ENCODE peak calls at places on chromosome 12, in seven cellular contexts. V is epithelial cell of esophagus, C is left ventricle myocardium inferior, K is tibial artery, A is astrocyte of the cerebellum, R is mammary epithelial cell, Z is OCI-LY7. G is an unnamed sample.

GRCh38 chr12:12606793-12607589 is 4.7 kb upstream of the CREBL2 start:
- DNase-seq in A (peak; percentile 87), C (no peak), R (peak; percentile 89), Z (no peak), V (peak; percentile 83), K (no peak), G (no peak)

GRCh38 chr12:3332190-3332589 is 158.8 kb upstream of the PRMT8 start:
- DNase-seq in C (no peak), V (peak; percentile 63), Z (no peak), A (no peak), K (no peak), R (peak; percentile 31), G (no peak)

GRCh38 chr12:57389033-57389432 is 41.8 kb downstream of the R3HDM2 start:
- DNase-seq in A (peak; percentile 35), Z (no peak), R (peak; percentile 83), V (peak; percentile 85), K (no peak), C (no peak), G (peak; percentile 58)

GRCh38 chr12:3523728-3524127 is 32.7 kb downstream of the PRMT8 start:
- DNase-seq in V (peak; percentile 9), K (no peak), Z (no peak), C (no peak), R (no peak), A (no peak), G (no peak)

GRCh38 chr12:132561784-132562156 is 48.6 kb downstream of the LRCOL1 start:
- DNase-seq in V (peak; percentile 32), Z (peak; percentile 48), A (no peak), C (no peak), K (no peak), R (peak; percentile 12), G (no peak)

GRCh38 chr12:116395381-116395780 is 117.9 kb upstream of the MED13L start:
- DNase-seq in V (no peak), A (no peak), C (no peak), R (no peak), K (no peak), Z (no peak), G (no peak)

GRCh38 chr12:6158263-6158662 is 33.8 kb upstream of the VWF start:
- DNase-seq in V (no peak), A (no peak), K (no peak), C (no peak), R (no peak), Z (no peak), G (no peak)

GRCh38 chr12:125134576-125134975 is 69.3 kb downstream of the AACS start:
- DNase-seq in K (no peak), Z (no peak), V (no peak), R (no peak), A (no peak), C (no peak), G (no peak)

GRCh38 chr12:1126089-1126488 is 135.1 kb downstream of the ERC1 start:
- DNase-seq in A (no peak), C (no peak), K (no peak), Z (no peak), R (no peak), V (no peak), G (no peak)

GRCh38 chr12:54378791-54379400 is 5.6 kb downstream of the ZNF385A start:
- DNase-seq in A (no peak), R (no peak), V (no peak), Z (peak; percentile 33), K (no peak), C (peak; percentile 81), G (no peak)
- H3K4me3 ChIP-seq in A (peak overlapping the region; percentile 50), R (no peak overlapping the region), V (peak overlapping the region; percentile 41), Z (peak overlapping the region; percentile 54), K (peak overlapping the region; percentile 53), C (peak overlapping the region; percentile 65), G (peak overlapping the region; percentile 58)

GRCh38 chr12:105343836-105344235 is 13.3 kb downstream of the C12orf75 start:
- DNase-seq in C (no peak), A (no peak), R (no peak), V (no peak), K (no peak), Z (no peak), G (no peak)

GRCh38 chr12:105338954-105339353 is 8.5 kb downstream of the C12orf75 start:
- DNase-seq in A (no peak), R (no peak), K (no peak), C (no peak), Z (no peak), V (no peak), G (no peak)

GRCh38 chr12:105341010-105341409 is 10.5 kb downstream of the C12orf75 start:
- DNase-seq in Z (no peak), C (no peak), K (no peak), V (peak; percentile 76), A (no peak), R (peak; percentile 40), G (no peak)

GRCh38 chr12:105347486-105347885 is 17.0 kb downstream of the C12orf75 start:
- DNase-seq in Z (no peak), K (no peak), C (no peak), A (no peak), R (no peak), V (no peak), G (no peak)

DNA sequence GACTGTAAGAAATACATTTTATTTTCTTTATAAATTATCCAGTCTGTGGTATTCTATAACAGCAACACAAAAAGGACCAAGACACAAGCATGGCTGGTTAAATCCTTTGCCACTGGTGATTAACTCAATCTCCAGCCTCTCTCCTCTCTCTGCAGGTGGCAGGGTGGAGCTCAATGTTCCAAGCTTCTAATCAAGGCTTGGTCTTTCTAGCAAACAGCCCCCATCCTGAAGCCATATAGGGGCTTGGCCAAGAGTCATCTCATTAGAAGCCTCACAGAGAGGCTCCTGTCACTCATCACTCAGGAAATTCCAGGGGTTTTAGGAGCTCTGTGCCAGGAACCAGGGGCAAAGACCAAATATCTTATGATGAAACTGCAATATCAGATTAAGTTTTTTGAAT is 12.0 kb downstream of the C12orf75 start:
- DNase-seq in Z (no peak), A (no peak), C (no peak), K (no peak), V (no peak), R (no peak), G (no peak)
- TF ChIP-seq CTCF in Z (no peak), A (no peak), C (no peak), K (no peak), V (no peak), R (no peak), G (no peak)

DNA sequence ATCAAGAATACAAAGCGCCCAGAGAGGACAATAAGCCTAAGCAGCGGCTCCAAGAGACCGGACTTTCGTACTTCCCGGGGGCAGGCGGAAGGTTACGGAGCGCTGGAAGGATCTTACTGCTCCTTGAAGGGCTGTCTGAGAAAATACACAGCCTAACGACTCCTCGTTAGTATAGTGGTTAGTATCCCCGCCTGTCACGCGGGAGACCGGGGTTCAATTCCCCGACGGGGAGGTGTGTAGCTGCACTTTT is 12.1 kb upstream of the TMPO start:
- DNase-seq in C (peak; percentile 85), Z (peak; percentile 88), R (peak; percentile 89), K (peak; percentile 92), A (peak; percentile 90), V (peak; percentile 91), G (peak; percentile 73)
- H3K4me3 ChIP-seq in C (peak overlapping the region; percentile 72), Z (peak overlapping the region; percentile 69), R (peak overlapping the region; percentile 71), K (peak overlapping the region; percentile 61), A (peak overlapping the region; percentile 75), V (peak overlapping the region; percentile 67), G (peak overlapping the region; percentile 80)

DNA sequence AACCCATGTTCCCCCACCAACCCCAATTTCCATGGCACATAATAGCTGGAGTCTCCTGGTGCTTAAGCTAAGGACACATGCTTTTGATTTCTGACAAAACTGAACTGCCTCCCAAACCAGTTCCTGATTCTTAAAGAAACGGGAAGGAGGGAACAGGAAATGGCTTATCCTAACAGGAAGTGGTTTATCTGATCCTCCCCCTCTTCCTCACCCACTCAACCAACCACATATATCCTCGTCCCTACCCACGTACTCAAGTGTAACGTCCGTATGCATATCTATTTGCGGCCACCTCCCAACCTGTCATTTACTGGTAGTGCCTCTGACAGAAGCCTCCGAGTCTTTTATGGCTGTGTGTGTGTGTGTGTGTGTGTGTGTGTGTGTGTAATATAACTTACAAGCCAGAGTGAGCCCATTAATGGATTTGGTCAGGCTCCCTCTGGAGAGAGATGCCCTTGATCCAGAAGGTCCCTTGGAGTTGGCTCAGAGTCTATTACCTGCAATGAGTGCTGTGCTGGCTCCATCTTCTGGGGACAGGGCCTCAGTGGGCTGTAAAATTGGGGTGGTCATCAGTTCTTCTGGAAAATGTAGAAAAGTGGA is 7.7 kb downstream of the DAZAP2 start:
- DNase-seq in V (no peak), K (no peak), R (no peak), A (no peak), Z (peak; percentile 41), C (no peak), G (no peak)
- TF ChIP-seq CTCF in V (no peak), K (no peak), R (no peak), A (peak; percentile 10), Z (peak; percentile 66), C (peak; percentile 25), G (no peak)

GRCh38 chr12:89372584-89373370 is 20.5 kb upstream of the DUSP6 start:
- DNase-seq in R (no peak), V (peak; percentile 54), A (no peak), K (no peak), C (no peak), Z (no peak), G (no peak)
- H3K4me3 ChIP-seq in R (no peak overlapping the region), V (no peak overlapping the region), A (no peak overlapping the region), K (no peak overlapping the region), C (no peak overlapping the region), Z (no peak overlapping the region), G (no peak overlapping the region)

GRCh38 chr12:100951756-100952155 is 157.2 kb downstream of the ANO4 start:
- DNase-seq in C (no peak), Z (no peak), A (no peak), V (peak; percentile 12), K (no peak), R (no peak), G (no peak)
- TF ChIP-seq CTCF in C (no peak), Z (no peak), A (no peak), V (no peak), K (no peak), R (peak; percentile 29), G (no peak)

GRCh38 chr12:49100380-49100779 is 5.8 kb upstream of the DHH start:
- DNase-seq in R (no peak), Z (no peak), V (no peak), K (no peak), A (no peak), C (no peak), G (no peak)
- H3K4me3 ChIP-seq in R (no peak overlapping the region), Z (no peak overlapping the region), V (no peak overlapping the region), K (no peak overlapping the region), A (no peak overlapping the region), C (no peak overlapping the region), G (no peak overlapping the region)

DNA sequence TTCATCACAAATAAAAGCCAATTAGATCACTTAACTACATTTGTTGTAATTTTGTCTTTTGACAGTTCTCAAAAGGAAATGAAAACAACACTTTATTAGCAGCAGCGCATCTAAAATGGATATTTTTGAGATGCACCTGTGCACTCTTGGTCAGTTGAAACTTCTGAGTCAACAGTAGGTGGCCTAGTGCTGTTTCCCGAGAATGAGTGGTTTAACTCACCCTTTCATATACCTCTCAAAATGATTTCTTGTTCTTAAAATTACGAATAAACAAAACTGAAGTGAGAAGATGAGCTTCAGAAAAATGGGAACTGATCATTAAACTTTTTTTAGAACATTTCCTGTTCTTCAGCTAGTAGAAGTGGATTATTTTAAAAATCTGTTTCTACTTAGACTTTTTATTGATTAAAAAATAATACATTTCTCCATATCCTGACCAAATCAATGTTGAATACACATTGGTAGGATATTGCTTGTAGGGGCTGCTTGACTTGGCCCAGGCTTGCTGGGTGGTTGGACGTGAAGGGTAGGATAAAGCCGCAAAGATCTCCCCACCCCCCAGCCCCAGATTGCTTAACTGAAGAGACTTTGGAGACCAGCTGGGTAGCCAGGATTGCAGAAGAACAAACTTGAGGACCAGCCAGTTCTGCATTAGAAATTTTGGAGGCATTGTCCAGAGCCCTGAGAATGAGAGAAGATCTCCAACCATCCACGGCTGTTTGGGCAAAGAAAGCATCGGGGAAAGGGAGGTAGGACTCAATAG is 22.3 kb upstream of the STK38L start:
- DNase-seq in R (no peak), V (no peak), Z (peak; percentile 32), C (no peak), K (peak; percentile 26), A (no peak), G (no peak)
- TF ChIP-seq CTCF in R (no peak), V (no peak), Z (peak; percentile 40), C (no peak), K (no peak), A (no peak), G (no peak)

G was measured in AG04449.